ENCODE peak calls at places on chromosome 10, in five cellular contexts. G, E, W, U and O are unnamed samples.

GRCh38 chr10:110794808-110795207 is 76.9 kb upstream of the PDCD4 start:
- ATAC-seq in G (peak; percentile 22), E (peak; percentile 37), W (peak; percentile 75), U (peak; percentile 24), O (no peak)

GRCh38 chr10:112816033-112816430 is 134.0 kb upstream of the TCF7L2 start:
- ATAC-seq in G (no peak), E (no peak), W (no peak), U (no peak), O (no peak)

GRCh38 chr10:111175786-111176185 is 99.0 kb downstream of the ADRA2A start:
- ATAC-seq in G (no peak), E (no peak), W (no peak), U (no peak), O (no peak)

GRCh38 chr10:72223743-72224101 is 7.6 kb upstream of the ASCC1 start:
- ATAC-seq in G (peak; percentile 65), E (peak; percentile 44), W (peak; percentile 14), U (peak; percentile 71), O (peak; percentile 76)

GRCh38 chr10:23174075-23174973 is 17.8 kb upstream of the PTF1A start:
- ATAC-seq in G (no peak), E (no peak), W (peak; percentile 53), U (no peak), O (no peak)

GRCh38 chr10:133056651-133057178 is 31.0 kb upstream of the ADGRA1 start:
- ATAC-seq in G (no peak), E (no peak), W (no peak), U (no peak), O (no peak)

GRCh38 chr10:82162549-82163210 is 287.7 kb downstream of the NRG3 start:
- ATAC-seq in G (no peak), E (no peak), W (no peak), U (no peak), O (no peak)

GRCh38 chr10:100038561-100039071 is 28.9 kb upstream of the DNMBP start:
- ATAC-seq in G (no peak), E (no peak), W (no peak), U (no peak), O (no peak)

GRCh38 chr10:124641282-124642075 is 102.7 kb downstream of the FAM53B start:
- ATAC-seq in G (peak; percentile 69), E (peak; percentile 25), W (no peak), U (peak; percentile 59), O (peak; percentile 57)

GRCh38 chr10:62057359-62057758 is 155.9 kb downstream of the ARID5B start:
- ATAC-seq in G (peak; percentile 83), E (peak; percentile 46), W (no peak), U (no peak), O (peak; percentile 85)

GRCh38 chr10:4051408-4052151 is 266.6 kb upstream of the KLF6 start:
- ATAC-seq in G (peak; percentile 21), E (peak; percentile 8), W (no peak), U (peak; percentile 66), O (peak; percentile 54)

GRCh38 chr10:110923856-110924493 is 4.6 kb downstream of the SHOC2 start:
- ATAC-seq in G (no peak), E (no peak), W (no peak), U (no peak), O (no peak)

GRCh38 chr10:5975641-5976473 is 1.5 kb downstream of the IL15RA start:
- ATAC-seq in G (peak; percentile 58), E (peak; percentile 31), W (no peak), U (peak; percentile 25), O (peak; percentile 66)

GRCh38 chr10:119299531-119299930 is 92.2 kb downstream of the GRK5 start:
- ATAC-seq in G (no peak), E (no peak), W (no peak), U (peak; percentile 25), O (peak; percentile 39)

GRCh38 chr10:98128802-98129201 is 5.7 kb upstream of the R3HCC1L start:
- ATAC-seq in G (no peak), E (no peak), W (no peak), U (no peak), O (no peak)

GRCh38 chr10:101067356-101068083 is 5.7 kb downstream of the KAZALD1 start:
- ATAC-seq in G (peak; percentile 83), E (peak; percentile 79), W (peak; percentile 80), U (peak; percentile 73), O (peak; percentile 54)

GRCh38 chr10:5418584-5418983 is 6.2 kb downstream of the NET1 start:
- ATAC-seq in G (no peak), E (no peak), W (no peak), U (no peak), O (no peak)

GRCh38 chr10:61547297-61547696 is 94.1 kb upstream of the TMEM26 start:
- ATAC-seq in G (no peak), E (no peak), W (no peak), U (no peak), O (no peak)

GRCh38 chr10:19860107-19860506 is 43.9 kb downstream of the PLXDC2 start:
- ATAC-seq in G (no peak), E (no peak), W (no peak), U (no peak), O (no peak)

GRCh38 chr10:84233940-84234339 is 7.4 kb downstream of the LRIT1 start:
- ATAC-seq in G (no peak), E (no peak), W (no peak), U (no peak), O (no peak)

GRCh38 chr10:30784896-30785605 is 155.5 kb upstream of the LYZL2 start:
- ATAC-seq in G (peak; percentile 50), E (peak; percentile 72), W (peak; percentile 69), U (peak; percentile 88), O (peak; percentile 78)

GRCh38 chr10:126130291-126130710 is 233.9 kb downstream of the FANK1 start:
- ATAC-seq in G (peak; percentile 83), E (peak; percentile 44), W (no peak), U (peak; percentile 23), O (peak; percentile 66)

GRCh38 chr10:71782917-71783490 is 9.7 kb upstream of the VSIR start:
- ATAC-seq in G (peak; percentile 50), E (no peak), W (no peak), U (peak; percentile 21), O (peak; percentile 42)

GRCh38 chr10:88386204-88386877 is 196.8 kb downstream of the RNLS start:
- ATAC-seq in G (peak; percentile 28), E (no peak), W (peak; percentile 84), U (no peak), O (no peak)

GRCh38 chr10:123772645-123773508 is 106.7 kb downstream of the GPR26 start:
- ATAC-seq in G (no peak), E (no peak), W (no peak), U (no peak), O (no peak)

GRCh38 chr10:15897282-15897681 is 37.0 kb upstream of the MINDY3 start:
- ATAC-seq in G (no peak), E (no peak), W (no peak), U (no peak), O (no peak)

GRCh38 chr10:72063703-72064391 is 24.5 kb downstream of the SPOCK2 start:
- ATAC-seq in G (no peak), E (no peak), W (no peak), U (no peak), O (no peak)